ENCODE peak calls at places on chromosomes 3 and 15, in four cellular contexts. One of them, this sample, is unnamed.

GRCh38 chr3:5618170-5618569 is 430.7 kb downstream of the EDEM1 start:
- DNase-seq in IMR-90: no peak
- DNase-seq in prostate gland: no peak
- DNase-seq in transverse colon: no peak
- DNase-seq in this sample: no peak

GRCh38 chr15:47607750-47608149 is 109.6 kb upstream of the SEMA6D start:
- DNase-seq in prostate gland: no peak
- DNase-seq in transverse colon: no peak
- DNase-seq in IMR-90: no peak
- DNase-seq in this sample: peak

GRCh38 chr3:31213869-31214486 is 318.7 kb upstream of the STT3B start:
- DNase-seq in transverse colon: peak
- DNase-seq in prostate gland: no peak
- DNase-seq in IMR-90: no peak
- DNase-seq in this sample: no peak

GRCh38 chr3:10495614-10496013 is 9.8 kb downstream of the ATP2B2 start:
- DNase-seq in IMR-90: no peak
- DNase-seq in transverse colon: no peak
- DNase-seq in prostate gland: no peak
- DNase-seq in this sample: no peak

GRCh38 chr15:22844421-22845288 is 6.2 kb downstream of the NIPA2 start:
- DNase-seq in IMR-90: no peak
- DNase-seq in transverse colon: no peak
- DNase-seq in prostate gland: no peak
- DNase-seq in this sample: no peak

GRCh38 chr3:82824491-82824890 is 1063.0 kb upstream of the GBE1 start:
- DNase-seq in IMR-90: no peak
- DNase-seq in prostate gland: no peak
- DNase-seq in transverse colon: no peak
- DNase-seq in this sample: no peak

GRCh38 chr15:26129852-26130251 is 266.7 kb upstream of the ATP10A start:
- DNase-seq in IMR-90: no peak
- DNase-seq in transverse colon: no peak
- DNase-seq in prostate gland: no peak
- DNase-seq in this sample: no peak

GRCh38 chr3:119586707-119587317 is 7.5 kb downstream of the ADPRH start:
- DNase-seq in prostate gland: no peak
- DNase-seq in transverse colon: no peak
- DNase-seq in IMR-90: no peak
- DNase-seq in this sample: no peak

GRCh38 chr15:42118650-42119531 is 24.5 kb upstream of the PLA2G4D start:
- DNase-seq in IMR-90: no peak
- DNase-seq in transverse colon: peak
- DNase-seq in prostate gland: no peak
- DNase-seq in this sample: peak

DNA sequence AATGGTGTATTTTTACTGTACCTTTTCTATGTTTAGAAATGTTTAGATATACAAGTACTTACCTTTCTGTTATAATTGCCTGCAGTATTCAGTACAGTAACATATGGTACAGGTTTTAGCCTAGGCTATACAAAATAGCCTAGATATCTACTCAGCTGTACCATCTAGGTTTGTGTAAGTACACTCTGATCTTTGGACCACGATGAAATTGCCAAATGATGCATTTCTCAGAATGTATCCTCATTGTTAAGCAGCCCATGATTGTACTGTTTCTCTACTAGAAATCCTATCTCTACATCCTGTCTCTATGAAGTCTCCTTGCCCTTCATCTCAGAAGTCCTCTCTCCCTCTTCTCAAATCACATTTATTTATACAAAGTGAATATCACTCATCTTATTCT is 32.8 kb upstream of the ZCWPW2 start:
- DNase-seq in IMR-90: no peak
- DNase-seq in prostate gland: no peak
- DNase-seq in transverse colon: no peak
- DNase-seq in this sample: no peak
- H3K27ac ChIP-seq in IMR-90: no peak
- H3K27ac ChIP-seq in prostate gland: no peak
- H3K27ac ChIP-seq in transverse colon: no peak
- H3K27ac ChIP-seq in this sample: no peak

GRCh38 chr3:57863380-57863779 is 107.3 kb downstream of the SLMAP start:
- DNase-seq in IMR-90: no peak
- DNase-seq in prostate gland: no peak
- DNase-seq in transverse colon: no peak
- DNase-seq in this sample: no peak

GRCh38 chr3:57862894-57863293 is 106.8 kb downstream of the SLMAP start:
- DNase-seq in IMR-90: no peak
- DNase-seq in transverse colon: no peak
- DNase-seq in prostate gland: no peak
- DNase-seq in this sample: no peak

GRCh38 chr3:57864853-57865252 is 108.7 kb downstream of the SLMAP start:
- DNase-seq in transverse colon: no peak
- DNase-seq in prostate gland: no peak
- DNase-seq in IMR-90: peak
- DNase-seq in this sample: no peak
- TF ChIP-seq CTCF in transverse colon: peak
- TF ChIP-seq CTCF in prostate gland: peak
- TF ChIP-seq CTCF in IMR-90: peak
- TF ChIP-seq CTCF in this sample: no peak

GRCh38 chr3:107522510-107523360 is at the start of gene BBX:
- DNase-seq in transverse colon: peak
- DNase-seq in prostate gland: peak
- DNase-seq in IMR-90: peak
- DNase-seq in this sample: peak
- TF ChIP-seq POLR2A in transverse colon: peak
- TF ChIP-seq POLR2A in prostate gland: peak
- TF ChIP-seq POLR2A in IMR-90: no peak
- TF ChIP-seq POLR2A in this sample: peak

GRCh38 chr3:52143616-52144015 is 10.6 kb downstream of the POC1A start:
- DNase-seq in IMR-90: no peak
- DNase-seq in prostate gland: no peak
- DNase-seq in transverse colon: no peak
- DNase-seq in this sample: no peak
- H3K27ac ChIP-seq in IMR-90: no peak
- H3K27ac ChIP-seq in prostate gland: no peak
- H3K27ac ChIP-seq in transverse colon: no peak
- H3K27ac ChIP-seq in this sample: no peak

DNA sequence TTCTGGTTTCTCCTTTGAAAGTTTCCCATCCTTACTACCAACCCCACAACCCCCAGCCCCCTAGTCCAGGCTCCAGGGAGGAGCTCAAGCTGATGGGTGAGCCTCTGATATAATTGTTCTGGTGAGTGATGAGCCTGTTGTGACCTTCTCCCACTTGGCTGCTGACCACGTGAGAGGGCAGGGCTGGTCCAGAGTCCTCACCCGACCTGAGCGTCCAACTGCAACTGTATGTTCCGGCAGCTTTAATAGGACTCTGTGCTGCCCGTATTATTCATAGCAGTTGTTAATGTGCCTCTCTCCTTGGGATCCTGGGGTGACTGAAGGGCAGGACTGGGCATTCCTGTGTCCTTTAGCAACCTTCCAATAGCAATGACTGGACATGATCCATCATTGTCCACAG is 56.2 kb downstream of the B3GNT5 start:
- DNase-seq in prostate gland: no peak
- DNase-seq in transverse colon: peak
- DNase-seq in IMR-90: no peak
- DNase-seq in this sample: peak
- TF ChIP-seq CTCF in prostate gland: no peak
- TF ChIP-seq CTCF in transverse colon: no peak
- TF ChIP-seq CTCF in IMR-90: no peak
- TF ChIP-seq CTCF in this sample: no peak

GRCh38 chr3:27721717-27722564 is at the start of gene EOMES:
- DNase-seq in IMR-90: no peak
- DNase-seq in transverse colon: peak
- DNase-seq in prostate gland: no peak
- DNase-seq in this sample: peak
- TF ChIP-seq POLR2A in IMR-90: no peak
- TF ChIP-seq POLR2A in transverse colon: no peak
- TF ChIP-seq POLR2A in prostate gland: no peak
- TF ChIP-seq POLR2A in this sample: peak

GRCh38 chr3:190863119-190863465 is 598 bp upstream of the GMNC start:
- DNase-seq in transverse colon: no peak
- DNase-seq in IMR-90: no peak
- DNase-seq in prostate gland: no peak
- DNase-seq in this sample: no peak

GRCh38 chr3:190864002-190864401 is 1.5 kb upstream of the GMNC start:
- DNase-seq in IMR-90: no peak
- DNase-seq in transverse colon: no peak
- DNase-seq in prostate gland: no peak
- DNase-seq in this sample: no peak

GRCh38 chr3:190865828-190866227 is 3.3 kb upstream of the GMNC start:
- DNase-seq in transverse colon: no peak
- DNase-seq in IMR-90: no peak
- DNase-seq in prostate gland: no peak
- DNase-seq in this sample: no peak

GRCh38 chr3:190862209-190863118 is at the start of gene GMNC:
- DNase-seq in transverse colon: peak
- DNase-seq in prostate gland: peak
- DNase-seq in IMR-90: peak
- DNase-seq in this sample: peak

DNA sequence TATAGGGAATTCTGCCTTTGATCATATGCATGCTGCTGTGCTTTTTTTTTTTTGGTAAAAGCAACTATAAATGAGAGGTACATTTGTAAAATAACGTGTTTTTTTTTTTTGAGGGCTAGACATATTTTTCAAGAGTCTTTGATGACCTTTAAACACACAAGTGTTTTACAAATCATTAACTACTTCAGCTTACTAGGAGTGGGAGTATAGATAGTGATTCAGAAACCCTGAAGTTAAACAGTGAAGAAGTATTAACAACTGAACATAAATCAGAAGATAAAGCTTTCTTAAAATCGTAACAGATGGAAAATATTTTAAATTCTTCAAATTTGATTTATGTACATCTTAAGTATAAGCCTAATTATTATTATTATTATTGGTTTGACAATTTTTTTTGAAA is 2.9 kb upstream of the GMNC start:
- DNase-seq in prostate gland: no peak
- DNase-seq in IMR-90: no peak
- DNase-seq in transverse colon: no peak
- DNase-seq in this sample: no peak
- H3K27ac ChIP-seq in prostate gland: no peak
- H3K27ac ChIP-seq in IMR-90: no peak
- H3K27ac ChIP-seq in transverse colon: no peak
- H3K27ac ChIP-seq in this sample: no peak

DNA sequence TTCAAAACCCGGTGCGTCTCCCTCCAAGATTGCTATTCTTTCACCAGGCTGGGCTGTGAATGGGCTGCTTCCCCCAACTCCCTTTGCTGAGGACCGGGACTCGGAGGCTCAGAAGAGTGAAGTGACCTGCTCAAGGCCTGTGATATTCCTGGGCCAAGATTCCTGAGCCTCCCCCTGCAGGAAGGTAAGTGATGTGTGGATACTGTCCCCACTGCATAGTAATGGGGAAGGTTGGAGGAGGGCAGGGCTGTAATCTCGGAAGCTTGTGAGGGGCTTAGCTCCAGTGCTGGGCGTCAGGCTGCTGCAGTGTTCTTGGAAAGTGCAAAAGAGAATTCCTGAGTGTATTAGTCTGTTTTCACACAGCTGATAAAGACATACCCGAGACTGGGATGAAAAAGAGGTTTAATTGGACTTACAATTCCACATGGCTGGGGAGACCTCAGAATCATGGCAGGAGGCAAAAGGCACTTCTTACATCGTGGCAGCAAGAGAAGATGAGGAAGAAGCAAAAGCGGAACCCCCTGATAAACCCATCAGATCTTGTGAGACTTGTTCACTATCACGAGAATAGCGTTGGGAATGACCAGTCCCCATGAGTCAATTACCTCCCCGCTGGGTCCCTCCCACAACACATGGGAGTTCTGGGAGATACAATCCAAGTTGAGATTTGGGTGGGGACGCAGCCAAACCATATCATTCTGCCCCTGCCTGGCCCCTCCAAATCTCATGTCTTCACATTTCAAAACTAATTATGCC is 67.6 kb downstream of the EFCAB12 start:
- DNase-seq in prostate gland: no peak
- DNase-seq in transverse colon: no peak
- DNase-seq in IMR-90: no peak
- DNase-seq in this sample: no peak
- TF ChIP-seq CTCF in prostate gland: no peak
- TF ChIP-seq CTCF in transverse colon: no peak
- TF ChIP-seq CTCF in IMR-90: no peak
- TF ChIP-seq CTCF in this sample: no peak

GRCh38 chr15:31327674-31328424 is 1.2 kb downstream of the KLF13 start:
- DNase-seq in transverse colon: peak
- DNase-seq in prostate gland: peak
- DNase-seq in IMR-90: peak
- DNase-seq in this sample: peak
- TF ChIP-seq POLR2A in transverse colon: peak
- TF ChIP-seq POLR2A in prostate gland: peak
- TF ChIP-seq POLR2A in IMR-90: peak
- TF ChIP-seq POLR2A in this sample: peak

GRCh38 chr15:52529940-52530339 is 1.3 kb upstream of the MYO5A start:
- DNase-seq in prostate gland: no peak
- DNase-seq in IMR-90: no peak
- DNase-seq in transverse colon: no peak
- DNase-seq in this sample: no peak

GRCh38 chr15:52528465-52529288 is at the start of gene MYO5A:
- DNase-seq in IMR-90: peak
- DNase-seq in prostate gland: peak
- DNase-seq in transverse colon: peak
- DNase-seq in this sample: peak

GRCh38 chr15:52527196-52527897 is 1.3 kb downstream of the MYO5A start:
- DNase-seq in prostate gland: no peak
- DNase-seq in transverse colon: no peak
- DNase-seq in IMR-90: no peak
- DNase-seq in this sample: no peak

GRCh38 chr15:52527898-52528464 is 699 bp downstream of the MYO5A start:
- DNase-seq in prostate gland: peak
- DNase-seq in transverse colon: peak
- DNase-seq in IMR-90: peak
- DNase-seq in this sample: peak

DNA sequence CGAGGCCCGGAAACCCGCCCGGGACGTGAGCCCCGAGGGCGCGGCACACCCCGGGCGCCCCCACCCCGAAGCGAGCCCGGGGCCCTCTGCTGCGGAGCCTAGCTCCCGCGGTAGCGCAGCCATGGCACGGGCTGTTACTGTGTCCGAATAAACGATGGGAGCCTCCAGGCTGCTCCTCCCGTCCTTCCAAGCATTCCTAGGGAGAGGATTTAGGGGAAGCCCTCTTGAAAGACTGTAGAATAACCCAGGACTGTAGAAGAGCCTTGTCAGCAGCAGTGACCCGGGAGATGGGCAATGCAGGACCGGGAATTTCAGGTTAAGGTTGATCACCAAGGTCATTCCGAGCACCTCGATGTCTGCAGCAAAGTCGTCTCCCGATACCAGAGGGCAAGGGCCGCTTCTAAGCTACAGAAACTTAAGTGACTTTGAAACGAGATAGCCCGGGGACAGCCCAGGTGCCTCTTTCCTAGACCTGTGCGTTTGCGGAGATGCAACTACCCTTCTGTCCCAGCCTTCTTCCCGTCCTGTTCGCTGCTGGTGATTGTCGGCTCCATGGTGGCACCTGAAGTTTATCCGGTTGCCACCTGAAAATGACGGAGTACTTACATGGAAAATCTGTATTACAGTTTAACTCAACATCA is 729 bp upstream of the MYO5A start:
- DNase-seq in prostate gland: peak
- DNase-seq in transverse colon: peak
- DNase-seq in IMR-90: no peak
- DNase-seq in this sample: no peak
- H3K27ac ChIP-seq in prostate gland: peak
- H3K27ac ChIP-seq in transverse colon: peak
- H3K27ac ChIP-seq in IMR-90: peak
- H3K27ac ChIP-seq in this sample: peak

This sample was measured in body of pancreas.